ENCODE peak calls at places on chromosomes 3 and 15, in four cellular contexts. M, B, D and K are unnamed samples.

GRCh38 chr3:52228266-52228665 is 2.8 kb upstream of the TLR9 start:
- DNase-seq in M (no peak), B (no peak), D (no peak), K (no peak)

GRCh38 chr3:52134761-52135160 is 19.5 kb downstream of the POC1A start:
- DNase-seq in M (no peak), B (no peak), D (no peak), K (no peak)

GRCh38 chr3:26100176-26100575 is 310.3 kb downstream of the OXSM start:
- DNase-seq in M (no peak), B (no peak), D (no peak), K (no peak)

GRCh38 chr3:61530355-61530754 is 31.0 kb upstream of the PTPRG start:
- DNase-seq in M (peak; percentile 64), B (no peak), D (no peak), K (no peak)

GRCh38 chr3:64316971-64317370 is 91.7 kb upstream of the PRICKLE2 start:
- DNase-seq in M (no peak), B (no peak), D (no peak), K (no peak)

GRCh38 chr3:126558336-126559071 is at the start of gene C3orf22:
- DNase-seq in M (no peak), B (no peak), D (no peak), K (no peak)

GRCh38 chr3:141243295-141243707 is 11.7 kb downstream of the PXYLP1 start:
- DNase-seq in M (peak; percentile 66), B (no peak), D (no peak), K (no peak)

GRCh38 chr3:80096909-80097308 is 329.1 kb upstream of the ROBO1 start:
- DNase-seq in M (no peak), B (no peak), D (no peak), K (no peak)

GRCh38 chr15:90062023-90062728 is 40.1 kb downstream of the IDH2 start:
- DNase-seq in M (peak; percentile 29), B (no peak), D (no peak), K (no peak)

GRCh38 chr3:84961492-84962255 is 2.9 kb downstream of the CADM2 start:
- DNase-seq in M (no peak), B (no peak), D (no peak), K (no peak)

DNA sequence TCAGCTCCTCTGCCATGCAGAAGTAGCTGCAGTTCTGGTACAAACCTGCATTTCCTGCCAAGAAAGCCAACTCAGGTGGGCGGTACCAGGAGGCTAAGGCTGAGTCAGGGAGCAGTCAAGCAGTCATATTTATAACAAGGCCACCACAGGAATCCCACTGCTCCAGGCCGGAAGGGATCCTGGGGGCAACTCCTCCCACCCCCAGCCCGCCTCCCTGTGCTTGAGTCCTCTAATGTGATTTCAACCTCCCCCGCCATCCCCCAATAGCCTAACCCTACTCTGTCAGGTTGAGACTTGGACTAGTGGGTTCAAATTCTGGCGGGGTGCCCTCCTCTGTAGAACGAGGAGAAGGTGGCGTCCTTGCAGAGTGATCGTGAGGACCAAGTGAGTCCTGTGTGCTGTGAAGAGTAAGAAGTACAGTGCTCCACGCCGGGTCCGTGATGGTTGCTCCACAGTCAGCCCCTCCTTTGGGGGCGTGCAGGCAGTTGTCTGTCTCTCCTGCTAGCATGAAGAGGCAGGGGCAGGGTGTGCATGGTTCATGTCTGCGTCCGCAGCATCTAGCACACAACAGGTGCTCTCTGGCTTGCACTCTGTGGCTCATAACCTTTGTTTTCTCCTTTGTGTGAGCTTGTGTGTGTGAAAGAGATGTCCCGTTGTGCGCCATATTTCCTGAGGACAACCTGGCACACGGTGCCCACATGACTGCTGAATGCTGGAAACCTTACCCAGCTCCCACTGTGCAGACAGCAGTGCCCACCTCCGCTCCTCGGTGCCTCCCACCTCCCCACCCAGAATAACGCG is 78.3 kb downstream of the SMAD6 start:
- DNase-seq in M (peak; percentile 67), B (no peak), D (peak; percentile 61), K (no peak)
- H3K4me3 ChIP-seq in M (no peak overlapping the region), B (no peak overlapping the region), D (no peak overlapping the region), K (no peak overlapping the region)

GRCh38 chr15:82649226-82649999 is 2.2 kb upstream of the CPEB1 start:
- DNase-seq in M (no peak), B (peak; percentile 33), D (no peak), K (peak; percentile 21)

GRCh38 chr15:82646250-82647044 is 716 bp downstream of the CPEB1 start:
- DNase-seq in M (no peak), B (no peak), D (no peak), K (peak; percentile 25)

GRCh38 chr15:82647045-82647834 is at the start of gene CPEB1:
- DNase-seq in M (peak; percentile 26), B (no peak), D (peak; percentile 66), K (peak; percentile 69)

GRCh38 chr15:82648257-82649103 is 1.3 kb upstream of the CPEB1 start:
- DNase-seq in M (no peak), B (no peak), D (no peak), K (no peak)

DNA sequence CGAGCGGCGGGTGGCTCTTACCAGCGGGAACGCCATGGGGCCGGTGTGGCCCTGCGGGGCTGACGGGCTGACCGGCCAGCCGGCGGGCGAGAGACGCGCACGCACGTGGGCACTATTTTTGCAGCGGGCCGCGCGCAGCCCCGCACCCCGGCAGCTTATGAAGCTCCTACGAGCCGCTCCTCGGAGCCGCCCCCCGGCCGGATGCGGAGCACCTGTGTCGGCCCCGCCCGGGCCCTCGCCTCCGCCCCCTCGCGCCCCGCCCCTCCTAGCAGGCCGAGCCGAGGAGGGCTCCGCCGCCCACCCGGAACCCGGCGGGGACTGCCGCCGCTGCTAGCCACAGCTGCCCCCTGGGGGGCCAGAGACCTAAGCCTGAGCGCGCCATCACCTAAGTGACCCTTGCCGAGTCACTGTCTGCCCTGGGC is 683 bp upstream of the CPEB1 start:
- DNase-seq in M (no peak), B (no peak), D (no peak), K (peak; percentile 78)
- H3K4me3 ChIP-seq in M (peak overlapping the region; percentile 5), B (peak overlapping the region; percentile 47), D (peak overlapping the region; percentile 71), K (peak overlapping the region; percentile 66)

GRCh38 chr3:133258358-133258757 is 141.5 kb upstream of the BFSP2 start:
- DNase-seq in M (no peak), B (no peak), D (no peak), K (no peak)

GRCh38 chr3:133254716-133255115 is 145.1 kb upstream of the BFSP2 start:
- DNase-seq in M (no peak), B (no peak), D (no peak), K (no peak)

GRCh38 chr3:133262371-133262770 is 137.5 kb upstream of the BFSP2 start:
- DNase-seq in M (no peak), B (no peak), D (no peak), K (no peak)

GRCh38 chr3:133256787-133257483 is 142.9 kb upstream of the BFSP2 start:
- DNase-seq in M (no peak), B (peak; percentile 5), D (no peak), K (no peak)

DNA sequence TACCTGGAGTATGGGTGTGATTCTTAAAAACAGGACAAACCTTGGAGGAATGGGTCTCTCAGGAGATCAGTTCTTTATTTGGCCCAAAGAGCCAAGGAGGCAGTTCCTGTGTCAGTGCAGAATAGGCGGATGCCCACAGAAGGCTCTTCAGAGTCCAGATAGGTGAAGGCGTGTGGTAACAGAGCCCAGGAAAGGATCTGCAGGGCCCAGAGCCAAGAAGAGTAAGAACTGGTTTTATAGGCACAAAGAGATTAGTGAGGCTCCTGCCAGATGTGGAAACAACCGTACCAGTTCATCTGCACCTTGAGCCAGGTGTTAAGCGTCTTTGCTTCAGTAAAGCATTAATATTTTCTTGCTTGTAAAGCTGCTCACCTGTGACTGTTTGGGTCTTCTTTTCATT is 140.1 kb upstream of the BFSP2 start:
- DNase-seq in M (no peak), B (no peak), D (no peak), K (no peak)
- H3K4me3 ChIP-seq in M (no peak overlapping the region), B (no peak overlapping the region), D (no peak overlapping the region), K (no peak overlapping the region)

GRCh38 chr3:129827765-129828164 is 65.7 kb downstream of the TMCC1 start:
- DNase-seq in M (no peak), B (peak; percentile 13), D (no peak), K (peak; percentile 29)
- H3K4me3 ChIP-seq in M (no peak overlapping the region), B (no peak overlapping the region), D (no peak overlapping the region), K (no peak overlapping the region)

DNA sequence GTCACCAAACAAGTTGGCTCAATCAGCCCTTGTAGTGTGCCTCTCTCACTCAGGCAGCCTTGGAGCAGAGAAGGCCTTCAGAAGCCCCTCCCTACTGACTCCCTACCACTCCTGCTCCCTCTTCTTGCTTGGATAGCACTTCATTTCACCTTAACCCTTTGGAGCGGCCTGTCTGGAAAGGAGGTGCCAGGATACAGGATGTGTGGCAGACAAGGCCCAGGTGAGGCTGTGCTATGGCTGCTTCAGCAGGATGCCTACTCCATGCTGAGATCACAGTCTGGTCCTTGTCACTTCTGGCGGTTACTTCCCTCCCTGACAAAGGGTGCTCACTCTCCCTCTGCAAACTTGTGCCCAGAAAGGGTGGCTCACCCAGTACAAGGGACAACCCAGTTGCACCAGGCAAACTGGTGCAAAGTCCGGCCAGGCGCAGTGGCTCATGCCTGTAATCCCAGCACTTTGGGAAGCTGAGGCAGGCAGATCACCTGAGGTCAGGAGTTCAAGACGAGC is 1.0 kb downstream of the MON1A start:
- DNase-seq in M (no peak), B (no peak), D (no peak), K (no peak)
- H3K4me3 ChIP-seq in M (peak overlapping the region; percentile 86), B (peak overlapping the region; percentile 76), D (no peak overlapping the region), K (peak overlapping the region; percentile 83)

GRCh38 chr15:67032608-67033007 is 32.8 kb upstream of the SMAD3 start:
- DNase-seq in M (no peak), B (no peak), D (no peak), K (no peak)
- H3K4me3 ChIP-seq in M (no peak overlapping the region), B (no peak overlapping the region), D (no peak overlapping the region), K (no peak overlapping the region)

GRCh38 chr3:69199942-69200341 is 77.5 kb upstream of the LMOD3 start:
- DNase-seq in M (no peak), B (no peak), D (no peak), K (no peak)
- H3K4me3 ChIP-seq in M (peak overlapping the region; percentile 32), B (no peak overlapping the region), D (peak overlapping the region; percentile 56), K (peak overlapping the region; percentile 57)

GRCh38 chr3:30615615-30616346 is 9.4 kb downstream of the TGFBR2 start:
- DNase-seq in M (no peak), B (no peak), D (no peak), K (no peak)

GRCh38 chr3:30613135-30613825 is 6.9 kb downstream of the TGFBR2 start:
- DNase-seq in M (no peak), B (no peak), D (no peak), K (no peak)

GRCh38 chr3:30616347-30617027 is 10.1 kb downstream of the TGFBR2 start:
- DNase-seq in M (no peak), B (no peak), D (no peak), K (no peak)

GRCh38 chr3:30614373-30614772 is 8.0 kb downstream of the TGFBR2 start:
- DNase-seq in M (no peak), B (no peak), D (no peak), K (no peak)

GRCh38 chr3:30614943-30615342 is 8.5 kb downstream of the TGFBR2 start:
- DNase-seq in M (no peak), B (no peak), D (no peak), K (no peak)
- H3K4me3 ChIP-seq in M (no peak overlapping the region), B (no peak overlapping the region), D (no peak overlapping the region), K (no peak overlapping the region)